ENCODE peak calls at places on chromosomes 16 and 17, in seven cellular contexts. B, F, M, R, T, N and S are unnamed samples.
A peak's percentile ranks its signal among the peaks of the same experiment; 100 is the strongest.

GRCh38 chr17:81396278-81396721 is 1.0 kb downstream of the BAHCC1 start:
- DNase-seq in B (no peak), F (no peak), M (no peak), R (no peak), T (no peak), N (no peak), S (no peak)

GRCh38 chr17:63086483-63087185 is 120.6 kb downstream of the TANC2 start:
- DNase-seq in B (no peak), F (no peak), M (no peak), R (no peak), T (no peak), N (no peak), S (no peak)

GRCh38 chr17:7744416-7744815 is 26.9 kb downstream of the DNAH2 start:
- DNase-seq in B (no peak), F (no peak), M (no peak), R (no peak), T (no peak), N (no peak), S (no peak)

GRCh38 chr17:75010683-75011406 is 1.6 kb upstream of the MRPL58 start:
- DNase-seq in B (no peak), F (peak; percentile 19), M (peak; percentile 74), R (peak; percentile 16), T (peak; percentile 89), N (peak; percentile 39), S (peak; percentile 74)

GRCh38 chr17:80527016-80527645 is 17.5 kb upstream of the RPTOR start:
- DNase-seq in B (no peak), F (no peak), M (no peak), R (no peak), T (peak; percentile 61), N (peak; percentile 71), S (no peak)

GRCh38 chr16:66523861-66524354 is 26.0 kb downstream of the TK2 start:
- DNase-seq in B (no peak), F (no peak), M (no peak), R (no peak), T (peak; percentile 14), N (no peak), S (no peak)

GRCh38 chr16:23140082-23140481 is 9.2 kb downstream of the USP31 start:
- DNase-seq in B (no peak), F (no peak), M (no peak), R (no peak), T (no peak), N (no peak), S (no peak)

GRCh38 chr17:9142772-9143494 is 121.6 kb downstream of the NTN1 start:
- DNase-seq in B (no peak), F (no peak), M (no peak), R (no peak), T (no peak), N (no peak), S (no peak)

GRCh38 chr16:67649494-67649931 is 4.6 kb downstream of the CARMIL2 start:
- DNase-seq in B (no peak), F (no peak), M (no peak), R (no peak), T (peak; percentile 82), N (no peak), S (no peak)

GRCh38 chr16:8885674-8886592 is 3.8 kb downstream of the LITAFD start:
- DNase-seq in B (peak; percentile 51), F (peak; percentile 26), M (peak; percentile 40), R (no peak), T (peak; percentile 85), N (peak; percentile 77), S (no peak)

GRCh38 chr16:2485811-2486507 is 11.0 kb downstream of the TBC1D24 start:
- DNase-seq in B (no peak), F (no peak), M (no peak), R (no peak), T (no peak), N (no peak), S (no peak)